ENCODE peak calls at places on chromosomes 3 and 15, in ten cellular contexts. One of them, this sample, is unnamed.

GRCh38 chr15:31478781-31479221 is 152.2 kb downstream of the KLF13 start:
- DNase-seq in T-helper 9 cell: no peak
- DNase-seq in AG09319: no peak
- DNase-seq in prostate gland: no peak
- DNase-seq in HFF-Myc: no peak
- DNase-seq in lower leg skin: no peak
- DNase-seq in GM12891: no peak
- DNase-seq in NCI-H2081: no peak
- DNase-seq in bronchial epithelial cell: no peak
- DNase-seq in activated CD4-positive, alpha-beta T cell treated with anti-CD3 and anti-CD28 coated beads for 36 hours: no peak
- DNase-seq in this sample: no peak

GRCh38 chr15:48580736-48581135 is 64.8 kb downstream of the FBN1 start:
- DNase-seq in lower leg skin: no peak
- DNase-seq in NCI-H2081: no peak
- DNase-seq in HFF-Myc: no peak
- DNase-seq in prostate gland: no peak
- DNase-seq in T-helper 9 cell: no peak
- DNase-seq in GM12891: no peak
- DNase-seq in activated CD4-positive, alpha-beta T cell treated with anti-CD3 and anti-CD28 coated beads for 36 hours: no peak
- DNase-seq in bronchial epithelial cell: no peak
- DNase-seq in AG09319: no peak
- DNase-seq in this sample: no peak

GRCh38 chr3:53936347-53936746 is 44.7 kb upstream of the SELENOK start:
- DNase-seq in T-helper 9 cell: no peak
- DNase-seq in AG09319: no peak
- DNase-seq in GM12891: no peak
- DNase-seq in lower leg skin: no peak
- DNase-seq in NCI-H2081: no peak
- DNase-seq in bronchial epithelial cell: peak
- DNase-seq in HFF-Myc: no peak
- DNase-seq in activated CD4-positive, alpha-beta T cell treated with anti-CD3 and anti-CD28 coated beads for 36 hours: no peak
- DNase-seq in prostate gland: no peak
- DNase-seq in this sample: peak

GRCh38 chr3:108202080-108202479 is 20.1 kb downstream of the IFT57 start:
- DNase-seq in AG09319: no peak
- DNase-seq in HFF-Myc: no peak
- DNase-seq in GM12891: no peak
- DNase-seq in prostate gland: no peak
- DNase-seq in lower leg skin: no peak
- DNase-seq in bronchial epithelial cell: no peak
- DNase-seq in NCI-H2081: peak
- DNase-seq in T-helper 9 cell: no peak
- DNase-seq in activated CD4-positive, alpha-beta T cell treated with anti-CD3 and anti-CD28 coated beads for 36 hours: peak
- DNase-seq in this sample: no peak

GRCh38 chr3:17605032-17605431 is 137.4 kb downstream of the TBC1D5 start:
- DNase-seq in NCI-H2081: no peak
- DNase-seq in activated CD4-positive, alpha-beta T cell treated with anti-CD3 and anti-CD28 coated beads for 36 hours: no peak
- DNase-seq in bronchial epithelial cell: peak
- DNase-seq in AG09319: peak
- DNase-seq in prostate gland: no peak
- DNase-seq in T-helper 9 cell: no peak
- DNase-seq in GM12891: no peak
- DNase-seq in lower leg skin: no peak
- DNase-seq in HFF-Myc: peak
- DNase-seq in this sample: no peak

GRCh38 chr3:89067736-89068135 is 39.7 kb upstream of the EPHA3 start:
- DNase-seq in lower leg skin: no peak
- DNase-seq in HFF-Myc: no peak
- DNase-seq in GM12891: no peak
- DNase-seq in AG09319: no peak
- DNase-seq in activated CD4-positive, alpha-beta T cell treated with anti-CD3 and anti-CD28 coated beads for 36 hours: no peak
- DNase-seq in bronchial epithelial cell: no peak
- DNase-seq in prostate gland: no peak
- DNase-seq in NCI-H2081: no peak
- DNase-seq in T-helper 9 cell: no peak
- DNase-seq in this sample: no peak

GRCh38 chr3:76065975-76066374 is 280.6 kb upstream of the ZNF717 start:
- DNase-seq in HFF-Myc: no peak
- DNase-seq in prostate gland: no peak
- DNase-seq in GM12891: no peak
- DNase-seq in bronchial epithelial cell: peak
- DNase-seq in AG09319: no peak
- DNase-seq in NCI-H2081: peak
- DNase-seq in T-helper 9 cell: no peak
- DNase-seq in activated CD4-positive, alpha-beta T cell treated with anti-CD3 and anti-CD28 coated beads for 36 hours: no peak
- DNase-seq in lower leg skin: no peak
- DNase-seq in this sample: peak

GRCh38 chr3:58434170-58434507 is 507 bp upstream of the PDHB start:
- DNase-seq in AG09319: no peak
- DNase-seq in NCI-H2081: no peak
- DNase-seq in prostate gland: no peak
- DNase-seq in GM12891: no peak
- DNase-seq in T-helper 9 cell: no peak
- DNase-seq in HFF-Myc: no peak
- DNase-seq in bronchial epithelial cell: no peak
- DNase-seq in lower leg skin: no peak
- DNase-seq in activated CD4-positive, alpha-beta T cell treated with anti-CD3 and anti-CD28 coated beads for 36 hours: no peak
- DNase-seq in this sample: no peak

GRCh38 chr3:21634112-21634511 is 116.9 kb downstream of the ZNF385D start:
- DNase-seq in NCI-H2081: no peak
- DNase-seq in T-helper 9 cell: no peak
- DNase-seq in GM12891: no peak
- DNase-seq in AG09319: no peak
- DNase-seq in HFF-Myc: no peak
- DNase-seq in activated CD4-positive, alpha-beta T cell treated with anti-CD3 and anti-CD28 coated beads for 36 hours: no peak
- DNase-seq in prostate gland: no peak
- DNase-seq in lower leg skin: no peak
- DNase-seq in bronchial epithelial cell: no peak
- DNase-seq in this sample: no peak

GRCh38 chr15:41124058-41124457 is 8.0 kb upstream of the INO80 start:
- DNase-seq in activated CD4-positive, alpha-beta T cell treated with anti-CD3 and anti-CD28 coated beads for 36 hours: no peak
- DNase-seq in NCI-H2081: no peak
- DNase-seq in bronchial epithelial cell: no peak
- DNase-seq in GM12891: no peak
- DNase-seq in prostate gland: no peak
- DNase-seq in T-helper 9 cell: no peak
- DNase-seq in AG09319: no peak
- DNase-seq in lower leg skin: no peak
- DNase-seq in HFF-Myc: no peak
- DNase-seq in this sample: no peak

GRCh38 chr3:194000712-194001111 is 135.2 kb upstream of the HES1 start:
- DNase-seq in activated CD4-positive, alpha-beta T cell treated with anti-CD3 and anti-CD28 coated beads for 36 hours: no peak
- DNase-seq in T-helper 9 cell: no peak
- DNase-seq in NCI-H2081: no peak
- DNase-seq in bronchial epithelial cell: no peak
- DNase-seq in lower leg skin: no peak
- DNase-seq in prostate gland: no peak
- DNase-seq in HFF-Myc: no peak
- DNase-seq in GM12891: no peak
- DNase-seq in AG09319: no peak
- DNase-seq in this sample: no peak

GRCh38 chr3:62556121-62556520 is 182.8 kb upstream of the FEZF2 start:
- DNase-seq in bronchial epithelial cell: no peak
- DNase-seq in AG09319: no peak
- DNase-seq in NCI-H2081: no peak
- DNase-seq in GM12891: no peak
- DNase-seq in HFF-Myc: no peak
- DNase-seq in activated CD4-positive, alpha-beta T cell treated with anti-CD3 and anti-CD28 coated beads for 36 hours: no peak
- DNase-seq in prostate gland: no peak
- DNase-seq in lower leg skin: no peak
- DNase-seq in T-helper 9 cell: no peak
- DNase-seq in this sample: no peak

GRCh38 chr15:66077320-66077663 is 176.3 kb downstream of the MEGF11 start:
- DNase-seq in HFF-Myc: no peak
- DNase-seq in AG09319: no peak
- DNase-seq in activated CD4-positive, alpha-beta T cell treated with anti-CD3 and anti-CD28 coated beads for 36 hours: no peak
- DNase-seq in NCI-H2081: no peak
- DNase-seq in lower leg skin: no peak
- DNase-seq in prostate gland: no peak
- DNase-seq in T-helper 9 cell: no peak
- DNase-seq in GM12891: no peak
- DNase-seq in bronchial epithelial cell: no peak
- DNase-seq in this sample: no peak

GRCh38 chr15:76181705-76182107 is 121.9 kb downstream of the TMEM266 start:
- DNase-seq in prostate gland: no peak
- DNase-seq in NCI-H2081: no peak
- DNase-seq in bronchial epithelial cell: no peak
- DNase-seq in HFF-Myc: no peak
- DNase-seq in activated CD4-positive, alpha-beta T cell treated with anti-CD3 and anti-CD28 coated beads for 36 hours: peak
- DNase-seq in GM12891: peak
- DNase-seq in lower leg skin: no peak
- DNase-seq in AG09319: no peak
- DNase-seq in T-helper 9 cell: no peak
- DNase-seq in this sample: no peak

GRCh38 chr3:95971573-95971972 is 842.8 kb upstream of the EPHA6 start:
- DNase-seq in AG09319: no peak
- DNase-seq in prostate gland: no peak
- DNase-seq in bronchial epithelial cell: no peak
- DNase-seq in HFF-Myc: no peak
- DNase-seq in lower leg skin: peak
- DNase-seq in NCI-H2081: no peak
- DNase-seq in T-helper 9 cell: no peak
- DNase-seq in GM12891: no peak
- DNase-seq in activated CD4-positive, alpha-beta T cell treated with anti-CD3 and anti-CD28 coated beads for 36 hours: no peak
- DNase-seq in this sample: no peak

GRCh38 chr15:82641129-82641798 is 5.9 kb downstream of the CPEB1 start:
- DNase-seq in GM12891: no peak
- DNase-seq in AG09319: no peak
- DNase-seq in T-helper 9 cell: no peak
- DNase-seq in HFF-Myc: no peak
- DNase-seq in lower leg skin: no peak
- DNase-seq in activated CD4-positive, alpha-beta T cell treated with anti-CD3 and anti-CD28 coated beads for 36 hours: no peak
- DNase-seq in bronchial epithelial cell: no peak
- DNase-seq in prostate gland: no peak
- DNase-seq in NCI-H2081: no peak
- DNase-seq in this sample: no peak

GRCh38 chr3:182259579-182259978 is 533.7 kb upstream of the ATP11B start:
- DNase-seq in GM12891: no peak
- DNase-seq in bronchial epithelial cell: no peak
- DNase-seq in AG09319: no peak
- DNase-seq in HFF-Myc: no peak
- DNase-seq in prostate gland: no peak
- DNase-seq in lower leg skin: no peak
- DNase-seq in T-helper 9 cell: no peak
- DNase-seq in NCI-H2081: no peak
- DNase-seq in activated CD4-positive, alpha-beta T cell treated with anti-CD3 and anti-CD28 coated beads for 36 hours: no peak
- DNase-seq in this sample: no peak

GRCh38 chr3:186208328-186208989 is 99.6 kb upstream of the ETV5 start:
- DNase-seq in activated CD4-positive, alpha-beta T cell treated with anti-CD3 and anti-CD28 coated beads for 36 hours: no peak
- DNase-seq in AG09319: no peak
- DNase-seq in prostate gland: no peak
- DNase-seq in HFF-Myc: no peak
- DNase-seq in NCI-H2081: no peak
- DNase-seq in lower leg skin: no peak
- DNase-seq in T-helper 9 cell: no peak
- DNase-seq in GM12891: no peak
- DNase-seq in bronchial epithelial cell: no peak
- DNase-seq in this sample: no peak

GRCh38 chr15:39239562-39239961 is 341.3 kb upstream of the THBS1 start:
- DNase-seq in T-helper 9 cell: no peak
- DNase-seq in activated CD4-positive, alpha-beta T cell treated with anti-CD3 and anti-CD28 coated beads for 36 hours: no peak
- DNase-seq in AG09319: no peak
- DNase-seq in HFF-Myc: no peak
- DNase-seq in GM12891: no peak
- DNase-seq in bronchial epithelial cell: peak
- DNase-seq in prostate gland: no peak
- DNase-seq in NCI-H2081: no peak
- DNase-seq in lower leg skin: no peak
- DNase-seq in this sample: no peak

GRCh38 chr3:179898024-179898423 is 138.7 kb downstream of the PEX5L start:
- DNase-seq in GM12891: no peak
- DNase-seq in NCI-H2081: peak
- DNase-seq in prostate gland: no peak
- DNase-seq in HFF-Myc: peak
- DNase-seq in lower leg skin: no peak
- DNase-seq in T-helper 9 cell: no peak
- DNase-seq in bronchial epithelial cell: peak
- DNase-seq in activated CD4-positive, alpha-beta T cell treated with anti-CD3 and anti-CD28 coated beads for 36 hours: peak
- DNase-seq in AG09319: no peak
- DNase-seq in this sample: peak

GRCh38 chr15:101305820-101306255 is 10.8 kb upstream of the SNRPA1 start:
- DNase-seq in lower leg skin: no peak
- DNase-seq in T-helper 9 cell: no peak
- DNase-seq in NCI-H2081: no peak
- DNase-seq in AG09319: no peak
- DNase-seq in GM12891: no peak
- DNase-seq in HFF-Myc: no peak
- DNase-seq in prostate gland: no peak
- DNase-seq in activated CD4-positive, alpha-beta T cell treated with anti-CD3 and anti-CD28 coated beads for 36 hours: no peak
- DNase-seq in bronchial epithelial cell: no peak
- DNase-seq in this sample: no peak

GRCh38 chr3:131636266-131636775 is 133.6 kb upstream of the MRPL3 start:
- DNase-seq in lower leg skin: no peak
- DNase-seq in GM12891: no peak
- DNase-seq in activated CD4-positive, alpha-beta T cell treated with anti-CD3 and anti-CD28 coated beads for 36 hours: no peak
- DNase-seq in AG09319: no peak
- DNase-seq in bronchial epithelial cell: no peak
- DNase-seq in prostate gland: no peak
- DNase-seq in T-helper 9 cell: no peak
- DNase-seq in NCI-H2081: no peak
- DNase-seq in HFF-Myc: no peak
- DNase-seq in this sample: no peak

GRCh38 chr3:79139395-79140060 is 628.3 kb downstream of the ROBO1 start:
- DNase-seq in AG09319: no peak
- DNase-seq in bronchial epithelial cell: no peak
- DNase-seq in NCI-H2081: no peak
- DNase-seq in GM12891: no peak
- DNase-seq in T-helper 9 cell: no peak
- DNase-seq in activated CD4-positive, alpha-beta T cell treated with anti-CD3 and anti-CD28 coated beads for 36 hours: no peak
- DNase-seq in lower leg skin: no peak
- DNase-seq in HFF-Myc: no peak
- DNase-seq in prostate gland: no peak
- DNase-seq in this sample: peak

GRCh38 chr15:93520206-93520605 is 431.2 kb upstream of the RGMA start:
- DNase-seq in T-helper 9 cell: no peak
- DNase-seq in HFF-Myc: no peak
- DNase-seq in activated CD4-positive, alpha-beta T cell treated with anti-CD3 and anti-CD28 coated beads for 36 hours: no peak
- DNase-seq in bronchial epithelial cell: no peak
- DNase-seq in prostate gland: no peak
- DNase-seq in NCI-H2081: no peak
- DNase-seq in AG09319: no peak
- DNase-seq in GM12891: no peak
- DNase-seq in lower leg skin: no peak
- DNase-seq in this sample: no peak

GRCh38 chr3:64311424-64311920 is 86.2 kb upstream of the PRICKLE2 start:
- DNase-seq in prostate gland: no peak
- DNase-seq in T-helper 9 cell: no peak
- DNase-seq in HFF-Myc: no peak
- DNase-seq in GM12891: no peak
- DNase-seq in activated CD4-positive, alpha-beta T cell treated with anti-CD3 and anti-CD28 coated beads for 36 hours: no peak
- DNase-seq in lower leg skin: no peak
- DNase-seq in NCI-H2081: no peak
- DNase-seq in bronchial epithelial cell: peak
- DNase-seq in AG09319: no peak
- DNase-seq in this sample: no peak

GRCh38 chr3:10814623-10815022 is 1.4 kb upstream of the SLC6A11 start:
- DNase-seq in GM12891: no peak
- DNase-seq in bronchial epithelial cell: no peak
- DNase-seq in NCI-H2081: no peak
- DNase-seq in HFF-Myc: no peak
- DNase-seq in AG09319: no peak
- DNase-seq in activated CD4-positive, alpha-beta T cell treated with anti-CD3 and anti-CD28 coated beads for 36 hours: no peak
- DNase-seq in lower leg skin: no peak
- DNase-seq in prostate gland: no peak
- DNase-seq in T-helper 9 cell: no peak
- DNase-seq in this sample: no peak

GRCh38 chr3:192802957-192803899 is 75.9 kb upstream of the FGF12 start:
- DNase-seq in AG09319: no peak
- DNase-seq in NCI-H2081: peak
- DNase-seq in T-helper 9 cell: no peak
- DNase-seq in GM12891: no peak
- DNase-seq in prostate gland: no peak
- DNase-seq in activated CD4-positive, alpha-beta T cell treated with anti-CD3 and anti-CD28 coated beads for 36 hours: no peak
- DNase-seq in lower leg skin: no peak
- DNase-seq in HFF-Myc: no peak
- DNase-seq in bronchial epithelial cell: peak
- DNase-seq in this sample: peak

GRCh38 chr3:47414161-47414564 is 33.3 kb downstream of the PTPN23 start:
- DNase-seq in GM12891: no peak
- DNase-seq in NCI-H2081: no peak
- DNase-seq in T-helper 9 cell: no peak
- DNase-seq in prostate gland: no peak
- DNase-seq in lower leg skin: no peak
- DNase-seq in HFF-Myc: no peak
- DNase-seq in activated CD4-positive, alpha-beta T cell treated with anti-CD3 and anti-CD28 coated beads for 36 hours: no peak
- DNase-seq in AG09319: no peak
- DNase-seq in bronchial epithelial cell: no peak
- DNase-seq in this sample: no peak

This sample was measured in NCI-H1105 treated with DMSO at 0.1 percent for 48 hours.